ENCODE peak calls at places on chromosome 2, in five cellular contexts. One of them, this sample, is unnamed.

GRCh38 chr2:29446852-29447251 is 331.6 kb downstream of the CLIP4 start:
- DNase-seq in brain microvascular endothelial cell: no peak
- DNase-seq in left ventricle myocardium inferior: no peak
- DNase-seq in thoracic aorta: no peak
- DNase-seq in HFF-Myc: no peak
- DNase-seq in this sample: no peak

GRCh38 chr2:101341901-101342624 is 33.6 kb upstream of the RNF149 start:
- DNase-seq in brain microvascular endothelial cell: peak
- DNase-seq in left ventricle myocardium inferior: peak
- DNase-seq in thoracic aorta: no peak
- DNase-seq in HFF-Myc: peak
- DNase-seq in this sample: peak

GRCh38 chr2:212242739-212243138 is 295.9 kb downstream of the ERBB4 start:
- DNase-seq in brain microvascular endothelial cell: no peak
- DNase-seq in left ventricle myocardium inferior: no peak
- DNase-seq in thoracic aorta: no peak
- DNase-seq in HFF-Myc: no peak
- DNase-seq in this sample: no peak

GRCh38 chr2:88187038-88187676 is 17.0 kb downstream of the THNSL2 start:
- DNase-seq in brain microvascular endothelial cell: peak
- DNase-seq in left ventricle myocardium inferior: peak
- DNase-seq in thoracic aorta: no peak
- DNase-seq in HFF-Myc: peak
- DNase-seq in this sample: no peak

GRCh38 chr2:112666764-112667122 is 21.0 kb downstream of the SLC20A1 start:
- DNase-seq in brain microvascular endothelial cell: no peak
- DNase-seq in left ventricle myocardium inferior: no peak
- DNase-seq in thoracic aorta: no peak
- DNase-seq in HFF-Myc: no peak
- DNase-seq in this sample: no peak

GRCh38 chr2:30336978-30337841 is 105.9 kb downstream of the LBH start:
- DNase-seq in brain microvascular endothelial cell: no peak
- DNase-seq in left ventricle myocardium inferior: no peak
- DNase-seq in thoracic aorta: no peak
- DNase-seq in HFF-Myc: no peak
- DNase-seq in this sample: no peak

GRCh38 chr2:136060401-136060940 is 57.5 kb downstream of the CXCR4 start:
- DNase-seq in brain microvascular endothelial cell: no peak
- DNase-seq in left ventricle myocardium inferior: no peak
- DNase-seq in thoracic aorta: no peak
- DNase-seq in HFF-Myc: no peak
- DNase-seq in this sample: no peak

GRCh38 chr2:220165401-220165800 is 538.0 kb downstream of the SLC4A3 start:
- DNase-seq in brain microvascular endothelial cell: no peak
- DNase-seq in left ventricle myocardium inferior: no peak
- DNase-seq in thoracic aorta: no peak
- DNase-seq in HFF-Myc: no peak
- DNase-seq in this sample: no peak

GRCh38 chr2:86172610-86173009 is 22.7 kb downstream of the IMMT start:
- DNase-seq in brain microvascular endothelial cell: no peak
- DNase-seq in left ventricle myocardium inferior: no peak
- DNase-seq in thoracic aorta: no peak
- DNase-seq in HFF-Myc: no peak
- DNase-seq in this sample: no peak

GRCh38 chr2:147567131-147567530 is 277.7 kb upstream of the ACVR2A start:
- DNase-seq in brain microvascular endothelial cell: no peak
- DNase-seq in left ventricle myocardium inferior: no peak
- DNase-seq in thoracic aorta: no peak
- DNase-seq in HFF-Myc: no peak
- DNase-seq in this sample: no peak

GRCh38 chr2:9356336-9356735 is 67.0 kb downstream of the ITGB1BP1 start:
- DNase-seq in brain microvascular endothelial cell: no peak
- DNase-seq in left ventricle myocardium inferior: no peak
- DNase-seq in thoracic aorta: no peak
- DNase-seq in HFF-Myc: no peak
- DNase-seq in this sample: no peak

GRCh38 chr2:158464426-158465281 is 7.9 kb downstream of the PKP4 start:
- DNase-seq in brain microvascular endothelial cell: no peak
- DNase-seq in left ventricle myocardium inferior: no peak
- DNase-seq in thoracic aorta: no peak
- DNase-seq in HFF-Myc: no peak
- DNase-seq in this sample: no peak

GRCh38 chr2:203936535-203936934 is at the start of gene ICOS:
- DNase-seq in brain microvascular endothelial cell: no peak
- DNase-seq in left ventricle myocardium inferior: no peak
- DNase-seq in thoracic aorta: no peak
- DNase-seq in HFF-Myc: no peak
- DNase-seq in this sample: no peak

GRCh38 chr2:223760838-223761502 is 76.4 kb downstream of the AP1S3 start:
- DNase-seq in brain microvascular endothelial cell: peak
- DNase-seq in left ventricle myocardium inferior: no peak
- DNase-seq in thoracic aorta: peak
- DNase-seq in HFF-Myc: peak
- DNase-seq in this sample: no peak

GRCh38 chr2:33765122-33765521 is 166.0 kb upstream of the FAM98A start:
- DNase-seq in brain microvascular endothelial cell: no peak
- DNase-seq in left ventricle myocardium inferior: no peak
- DNase-seq in thoracic aorta: no peak
- DNase-seq in HFF-Myc: no peak
- DNase-seq in this sample: no peak

GRCh38 chr2:196170202-196170680 is 1.1 kb downstream of the STK17B start:
- DNase-seq in brain microvascular endothelial cell: peak
- DNase-seq in left ventricle myocardium inferior: no peak
- DNase-seq in thoracic aorta: no peak
- DNase-seq in HFF-Myc: no peak
- DNase-seq in this sample: peak

GRCh38 chr2:20674974-20675679 is 8.2 kb downstream of the GDF7 start:
- DNase-seq in brain microvascular endothelial cell: peak
- DNase-seq in left ventricle myocardium inferior: no peak
- DNase-seq in thoracic aorta: peak
- DNase-seq in HFF-Myc: no peak
- DNase-seq in this sample: no peak

GRCh38 chr2:236177604-236177966 is 9.4 kb upstream of the GBX2 start:
- DNase-seq in brain microvascular endothelial cell: no peak
- DNase-seq in left ventricle myocardium inferior: peak
- DNase-seq in thoracic aorta: no peak
- DNase-seq in HFF-Myc: no peak
- DNase-seq in this sample: no peak

GRCh38 chr2:27003003-27003402 is 29.8 kb upstream of the TMEM214 start:
- DNase-seq in brain microvascular endothelial cell: no peak
- DNase-seq in left ventricle myocardium inferior: no peak
- DNase-seq in thoracic aorta: no peak
- DNase-seq in HFF-Myc: no peak
- DNase-seq in this sample: no peak

GRCh38 chr2:157312866-157313486 is 12.6 kb downstream of the ERMN start:
- DNase-seq in brain microvascular endothelial cell: no peak
- DNase-seq in left ventricle myocardium inferior: no peak
- DNase-seq in thoracic aorta: no peak
- DNase-seq in HFF-Myc: no peak
- DNase-seq in this sample: no peak

GRCh38 chr2:127080226-127080940 is 26.6 kb downstream of the BIN1 start:
- DNase-seq in brain microvascular endothelial cell: no peak
- DNase-seq in left ventricle myocardium inferior: peak
- DNase-seq in thoracic aorta: no peak
- DNase-seq in HFF-Myc: no peak
- DNase-seq in this sample: no peak

GRCh38 chr2:54085069-54085468 is 30.3 kb upstream of the ACYP2 start:
- DNase-seq in brain microvascular endothelial cell: no peak
- DNase-seq in left ventricle myocardium inferior: no peak
- DNase-seq in thoracic aorta: no peak
- DNase-seq in HFF-Myc: no peak
- DNase-seq in this sample: no peak
- TF ChIP-seq CTCF in brain microvascular endothelial cell: no peak
- TF ChIP-seq CTCF in left ventricle myocardium inferior: no peak
- TF ChIP-seq CTCF in thoracic aorta: no peak
- TF ChIP-seq CTCF in HFF-Myc: no peak
- TF ChIP-seq CTCF in this sample: no peak

DNA sequence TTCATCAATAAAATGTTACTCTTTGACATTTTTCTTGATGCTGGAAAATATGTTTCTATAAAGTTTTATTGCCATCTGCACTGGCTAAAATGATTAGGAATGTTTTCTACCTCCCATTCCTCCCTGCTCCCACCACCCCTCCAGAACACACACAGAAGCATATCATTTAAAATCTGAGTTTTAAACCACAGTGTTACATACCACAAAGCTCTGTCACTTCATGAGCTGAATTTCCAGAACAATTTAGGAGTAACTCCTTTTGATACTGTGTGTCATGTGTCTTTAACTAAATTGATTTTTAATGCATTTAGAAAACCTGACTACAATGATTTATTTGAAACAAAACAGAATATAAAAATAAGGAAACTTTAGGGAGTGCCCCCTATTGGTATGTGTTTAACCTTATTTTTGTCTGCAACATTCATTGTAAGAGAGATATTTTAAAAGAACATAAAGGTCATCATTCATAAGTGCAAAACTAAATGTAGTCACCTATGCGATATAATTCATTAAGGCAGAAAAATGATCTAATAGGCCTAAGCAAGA is 52.0 kb downstream of the FEZ2 start:
- DNase-seq in brain microvascular endothelial cell: no peak
- DNase-seq in left ventricle myocardium inferior: no peak
- DNase-seq in thoracic aorta: no peak
- DNase-seq in HFF-Myc: no peak
- DNase-seq in this sample: no peak
- TF ChIP-seq CTCF in brain microvascular endothelial cell: no peak
- TF ChIP-seq CTCF in left ventricle myocardium inferior: no peak
- TF ChIP-seq CTCF in thoracic aorta: no peak
- TF ChIP-seq CTCF in HFF-Myc: no peak
- TF ChIP-seq CTCF in this sample: no peak

GRCh38 chr2:131389657-131390056 is 25.7 kb upstream of the RAB6D start:
- DNase-seq in brain microvascular endothelial cell: no peak
- DNase-seq in left ventricle myocardium inferior: no peak
- DNase-seq in thoracic aorta: no peak
- DNase-seq in HFF-Myc: no peak
- DNase-seq in this sample: no peak

DNA sequence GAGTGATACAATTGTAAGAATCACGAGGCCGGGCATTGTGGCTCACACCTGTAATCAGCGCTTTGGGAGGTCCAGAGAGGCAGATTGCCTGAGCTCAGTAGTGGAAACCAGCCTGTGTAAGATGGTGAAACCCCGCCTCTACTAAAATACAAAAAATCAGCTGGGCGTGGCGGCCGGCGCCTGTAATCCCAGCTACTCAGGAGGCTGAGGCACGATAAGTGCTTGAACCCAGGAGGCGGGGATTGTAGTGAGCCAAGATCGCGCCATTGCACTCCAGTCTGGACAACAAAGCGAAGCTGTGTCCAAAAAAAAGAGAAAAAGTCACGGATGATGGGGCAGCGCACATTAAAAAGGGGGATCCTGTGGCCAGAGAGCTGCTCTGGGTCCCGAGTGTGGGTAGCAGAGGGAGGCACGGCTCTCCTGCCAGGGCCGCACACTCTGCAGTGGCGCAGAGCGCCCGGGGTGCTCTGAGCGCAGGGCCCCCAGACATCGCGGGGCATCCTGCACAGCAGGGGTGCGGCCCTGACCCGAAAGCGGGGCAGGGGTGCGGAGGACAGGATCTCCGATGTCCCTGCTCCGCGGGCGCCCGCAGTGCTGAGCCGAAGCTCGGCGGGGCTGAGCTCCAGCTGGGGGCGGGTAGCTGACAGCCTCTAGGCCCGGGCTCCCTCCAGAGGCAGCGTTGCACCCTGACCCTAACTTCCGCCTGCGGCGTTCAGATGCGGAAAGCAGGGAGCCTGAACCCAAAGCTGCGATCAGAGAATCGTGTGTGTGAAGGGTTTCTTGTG is 30.4 kb upstream of the RAB6D start:
- DNase-seq in brain microvascular endothelial cell: no peak
- DNase-seq in left ventricle myocardium inferior: no peak
- DNase-seq in thoracic aorta: no peak
- DNase-seq in HFF-Myc: no peak
- DNase-seq in this sample: no peak
- TF ChIP-seq CTCF in brain microvascular endothelial cell: peak
- TF ChIP-seq CTCF in left ventricle myocardium inferior: no peak
- TF ChIP-seq CTCF in thoracic aorta: no peak
- TF ChIP-seq CTCF in HFF-Myc: no peak
- TF ChIP-seq CTCF in this sample: no peak

DNA sequence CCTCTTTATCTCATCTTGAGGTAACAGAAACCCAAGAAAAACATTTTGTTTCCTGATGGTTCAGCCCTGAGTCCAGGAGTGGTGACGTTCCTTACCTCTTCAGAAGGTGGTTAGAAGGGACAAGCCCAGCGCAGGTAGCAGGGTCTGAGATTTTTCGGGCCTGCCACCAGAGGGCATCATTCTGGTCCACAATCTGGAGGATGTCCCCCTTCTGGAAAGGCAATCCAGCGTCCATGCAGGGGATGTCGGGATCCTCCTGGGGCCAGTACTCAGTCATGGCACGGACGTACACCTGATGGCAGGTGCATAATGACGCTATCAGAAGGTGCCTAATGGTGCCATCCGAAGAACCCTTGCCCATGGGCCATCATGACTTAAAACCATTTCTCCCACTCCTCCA is 17.7 kb downstream of the MPP4 start:
- DNase-seq in brain microvascular endothelial cell: no peak
- DNase-seq in left ventricle myocardium inferior: no peak
- DNase-seq in thoracic aorta: no peak
- DNase-seq in HFF-Myc: no peak
- DNase-seq in this sample: no peak
- TF ChIP-seq CTCF in brain microvascular endothelial cell: peak
- TF ChIP-seq CTCF in left ventricle myocardium inferior: peak
- TF ChIP-seq CTCF in thoracic aorta: no peak
- TF ChIP-seq CTCF in HFF-Myc: peak
- TF ChIP-seq CTCF in this sample: peak

GRCh38 chr2:36960773-36961172 is 5.6 kb downstream of the STRN start:
- DNase-seq in brain microvascular endothelial cell: no peak
- DNase-seq in left ventricle myocardium inferior: no peak
- DNase-seq in thoracic aorta: no peak
- DNase-seq in HFF-Myc: no peak
- DNase-seq in this sample: no peak

GRCh38 chr2:36965196-36965595 is 1.1 kb downstream of the STRN start:
- DNase-seq in brain microvascular endothelial cell: no peak
- DNase-seq in left ventricle myocardium inferior: no peak
- DNase-seq in thoracic aorta: no peak
- DNase-seq in HFF-Myc: no peak
- DNase-seq in this sample: no peak

GRCh38 chr2:36963734-36964133 is 2.6 kb downstream of the STRN start:
- DNase-seq in brain microvascular endothelial cell: no peak
- DNase-seq in left ventricle myocardium inferior: no peak
- DNase-seq in thoracic aorta: no peak
- DNase-seq in HFF-Myc: no peak
- DNase-seq in this sample: no peak

GRCh38 chr2:36964496-36965058 is 1.8 kb downstream of the STRN start:
- DNase-seq in brain microvascular endothelial cell: no peak
- DNase-seq in left ventricle myocardium inferior: no peak
- DNase-seq in thoracic aorta: no peak
- DNase-seq in HFF-Myc: no peak
- DNase-seq in this sample: no peak

GRCh38 chr2:36963106-36963505 is 3.2 kb downstream of the STRN start:
- DNase-seq in brain microvascular endothelial cell: no peak
- DNase-seq in left ventricle myocardium inferior: no peak
- DNase-seq in thoracic aorta: no peak
- DNase-seq in HFF-Myc: no peak
- DNase-seq in this sample: no peak
- TF ChIP-seq CTCF in brain microvascular endothelial cell: no peak
- TF ChIP-seq CTCF in left ventricle myocardium inferior: no peak
- TF ChIP-seq CTCF in thoracic aorta: no peak
- TF ChIP-seq CTCF in HFF-Myc: no peak
- TF ChIP-seq CTCF in this sample: no peak

GRCh38 chr2:200199576-200200263 is 106.8 kb upstream of the SPATS2L start:
- DNase-seq in brain microvascular endothelial cell: no peak
- DNase-seq in left ventricle myocardium inferior: no peak
- DNase-seq in thoracic aorta: no peak
- DNase-seq in HFF-Myc: no peak
- DNase-seq in this sample: no peak
- TF ChIP-seq CTCF in brain microvascular endothelial cell: peak
- TF ChIP-seq CTCF in left ventricle myocardium inferior: no peak
- TF ChIP-seq CTCF in thoracic aorta: no peak
- TF ChIP-seq CTCF in HFF-Myc: no peak
- TF ChIP-seq CTCF in this sample: no peak

This sample was measured in lower lobe of right lung.